ENCODE peak calls at places on chromosomes 13 and 19, in five cellular contexts. One of them, this sample, is unnamed.

GRCh38 chr19:41495589-41495988 is 52.6 kb downstream of the ERICH4 start:
- DNase-seq in bronchial epithelial cell: no peak
- DNase-seq in endothelial cell of umbilical vein: no peak
- DNase-seq in erythroblast: no peak
- DNase-seq in nephron progenitor cell: no peak
- DNase-seq in this sample: no peak

GRCh38 chr13:89550842-89551422 is 1796.6 kb upstream of the MIR17HG start:
- DNase-seq in bronchial epithelial cell: peak
- DNase-seq in endothelial cell of umbilical vein: peak
- DNase-seq in erythroblast: no peak
- DNase-seq in nephron progenitor cell: no peak
- DNase-seq in this sample: no peak

GRCh38 chr19:12994701-12995595 is at the start of gene NFIX:
- DNase-seq in bronchial epithelial cell: no peak
- DNase-seq in endothelial cell of umbilical vein: peak
- DNase-seq in erythroblast: peak
- DNase-seq in nephron progenitor cell: peak
- DNase-seq in this sample: no peak

GRCh38 chr19:16263115-16263839 is 61.3 kb upstream of the KLF2 start:
- DNase-seq in bronchial epithelial cell: no peak
- DNase-seq in endothelial cell of umbilical vein: no peak
- DNase-seq in erythroblast: no peak
- DNase-seq in nephron progenitor cell: no peak
- DNase-seq in this sample: no peak

GRCh38 chr19:13938361-13939027 is at the start of gene PODNL1:
- DNase-seq in bronchial epithelial cell: peak
- DNase-seq in endothelial cell of umbilical vein: no peak
- DNase-seq in erythroblast: no peak
- DNase-seq in nephron progenitor cell: no peak
- DNase-seq in this sample: no peak

GRCh38 chr19:32862173-32862572 is 7.4 kb downstream of the SLC7A9 start:
- DNase-seq in bronchial epithelial cell: no peak
- DNase-seq in endothelial cell of umbilical vein: no peak
- DNase-seq in erythroblast: no peak
- DNase-seq in nephron progenitor cell: no peak
- DNase-seq in this sample: no peak

GRCh38 chr13:94701313-94702180 is 10.8 kb downstream of the SOX21 start:
- DNase-seq in bronchial epithelial cell: no peak
- DNase-seq in endothelial cell of umbilical vein: no peak
- DNase-seq in erythroblast: no peak
- DNase-seq in nephron progenitor cell: no peak
- DNase-seq in this sample: no peak

GRCh38 chr13:29978211-29978610 is 127.8 kb upstream of the UBL3 start:
- DNase-seq in bronchial epithelial cell: peak
- DNase-seq in endothelial cell of umbilical vein: no peak
- DNase-seq in erythroblast: no peak
- DNase-seq in nephron progenitor cell: no peak
- DNase-seq in this sample: no peak

GRCh38 chr19:5588441-5588840 is 20.7 kb upstream of the TINCR start:
- DNase-seq in bronchial epithelial cell: no peak
- DNase-seq in endothelial cell of umbilical vein: no peak
- DNase-seq in erythroblast: no peak
- DNase-seq in nephron progenitor cell: no peak
- DNase-seq in this sample: no peak

GRCh38 chr13:66809496-66809895 is 420.6 kb downstream of the PCDH9 start:
- DNase-seq in bronchial epithelial cell: no peak
- DNase-seq in endothelial cell of umbilical vein: no peak
- DNase-seq in erythroblast: no peak
- DNase-seq in nephron progenitor cell: no peak
- DNase-seq in this sample: no peak

GRCh38 chr13:101455863-101456262 is 3.4 kb downstream of the ITGBL1 start:
- DNase-seq in bronchial epithelial cell: peak
- DNase-seq in endothelial cell of umbilical vein: peak
- DNase-seq in erythroblast: no peak
- DNase-seq in nephron progenitor cell: no peak
- DNase-seq in this sample: no peak

GRCh38 chr19:30711296-30711695 is 339.1 kb downstream of the ZNF536 start:
- DNase-seq in bronchial epithelial cell: no peak
- DNase-seq in endothelial cell of umbilical vein: no peak
- DNase-seq in erythroblast: no peak
- DNase-seq in nephron progenitor cell: peak
- DNase-seq in this sample: no peak

GRCh38 chr19:15113245-15114152 is 6.3 kb downstream of the SYDE1 start:
- DNase-seq in bronchial epithelial cell: no peak
- DNase-seq in endothelial cell of umbilical vein: no peak
- DNase-seq in erythroblast: no peak
- DNase-seq in nephron progenitor cell: no peak
- DNase-seq in this sample: no peak

GRCh38 chr13:106156468-106156867 is 379.0 kb downstream of the EFNB2 start:
- DNase-seq in bronchial epithelial cell: peak
- DNase-seq in endothelial cell of umbilical vein: peak
- DNase-seq in erythroblast: no peak
- DNase-seq in nephron progenitor cell: no peak
- DNase-seq in this sample: no peak

This sample was measured in NCI-H2227 treated with DMSO at 0.1 percent for 48 hours.